ENCODE peak calls at places on chromosomes 7 and 10, in four cellular contexts. R, P, Y and S are unnamed samples.

GRCh38 chr7:128783143-128783799 is 7.7 kb upstream of the OPN1SW start:
- DNase-seq in R (no peak), P (peak), Y (peak), S (no peak)

GRCh38 chr10:61758440-61758839 is 95.7 kb downstream of the CABCOCO1 start:
- DNase-seq in R (no peak), P (no peak), Y (no peak), S (no peak)

GRCh38 chr10:69232252-69232651 is 12.1 kb downstream of the HKDC1 start:
- DNase-seq in R (no peak), P (no peak), Y (no peak), S (no peak)

GRCh38 chr10:78071857-78072179 is 38.2 kb downstream of the RPS24 start:
- DNase-seq in R (no peak), P (no peak), Y (no peak), S (no peak)

GRCh38 chr7:93316730-93317129 is 84.6 kb downstream of the VPS50 start:
- DNase-seq in R (no peak), P (no peak), Y (no peak), S (no peak)

GRCh38 chr7:141541375-141541774 is 9.8 kb upstream of the AGK start:
- DNase-seq in R (no peak), P (no peak), Y (no peak), S (no peak)

GRCh38 chr10:48907730-48908129 is 31.9 kb downstream of the LRRC18 start:
- DNase-seq in R (no peak), P (no peak), Y (no peak), S (no peak)

GRCh38 chr7:142808802-142809583 is 38.2 kb downstream of the PRSS2 start:
- DNase-seq in R (peak), P (peak), Y (no peak), S (peak)

GRCh38 chr10:72322280-72323058 is 32.2 kb downstream of the DNAJB12 start:
- DNase-seq in R (no peak), P (peak), Y (no peak), S (no peak)

GRCh38 chr10:28291881-28292297 is 11.0 kb downstream of the MPP7 start:
- DNase-seq in R (no peak), P (peak), Y (no peak), S (no peak)

GRCh38 chr10:108454793-108455192 is 1290.3 kb upstream of the SORCS1 start:
- DNase-seq in R (no peak), P (no peak), Y (no peak), S (no peak)